ENCODE peak calls at places on chromosome 16, in six cellular contexts. One of them, this sample, is unnamed.

GRCh38 chr16:46947900-46948547 is 25.4 kb downstream of the DNAJA2 start:
- DNase-seq in left ventricle myocardium inferior: no peak
- DNase-seq in tibial nerve: peak; percentile 18
- DNase-seq in naive thymus-derived CD4-positive, alpha-beta T cell: peak; percentile 42
- DNase-seq in adipocyte: peak; percentile 68
- DNase-seq in psoas muscle: no peak
- DNase-seq in this sample: no peak

GRCh38 chr16:80968386-80969113 is 38.1 kb downstream of the CMC2 start:
- DNase-seq in tibial nerve: no peak
- DNase-seq in adipocyte: no peak
- DNase-seq in psoas muscle: no peak
- DNase-seq in left ventricle myocardium inferior: no peak
- DNase-seq in naive thymus-derived CD4-positive, alpha-beta T cell: no peak
- DNase-seq in this sample: no peak

GRCh38 chr16:76800196-76800595 is 390.8 kb upstream of the MON1B start:
- DNase-seq in psoas muscle: no peak
- DNase-seq in naive thymus-derived CD4-positive, alpha-beta T cell: no peak
- DNase-seq in left ventricle myocardium inferior: no peak
- DNase-seq in adipocyte: no peak
- DNase-seq in tibial nerve: no peak
- DNase-seq in this sample: no peak

GRCh38 chr16:22353188-22353919 is 21.1 kb downstream of the CDR2 start:
- DNase-seq in psoas muscle: no peak
- DNase-seq in naive thymus-derived CD4-positive, alpha-beta T cell: no peak
- DNase-seq in left ventricle myocardium inferior: no peak
- DNase-seq in adipocyte: peak; percentile 57
- DNase-seq in tibial nerve: no peak
- DNase-seq in this sample: no peak

GRCh38 chr16:19315889-19316288 is 30.4 kb downstream of the CLEC19A start:
- DNase-seq in adipocyte: no peak
- DNase-seq in left ventricle myocardium inferior: no peak
- DNase-seq in tibial nerve: no peak
- DNase-seq in psoas muscle: no peak
- DNase-seq in naive thymus-derived CD4-positive, alpha-beta T cell: no peak
- DNase-seq in this sample: no peak

GRCh38 chr16:25177512-25177830 is 39.3 kb upstream of the AQP8 start:
- DNase-seq in naive thymus-derived CD4-positive, alpha-beta T cell: no peak
- DNase-seq in adipocyte: no peak
- DNase-seq in psoas muscle: no peak
- DNase-seq in left ventricle myocardium inferior: no peak
- DNase-seq in tibial nerve: no peak
- DNase-seq in this sample: no peak

GRCh38 chr16:4852221-4852872 is 5.1 kb downstream of the UBN1 start:
- DNase-seq in psoas muscle: no peak
- DNase-seq in adipocyte: peak; percentile 35
- DNase-seq in tibial nerve: no peak
- DNase-seq in left ventricle myocardium inferior: no peak
- DNase-seq in naive thymus-derived CD4-positive, alpha-beta T cell: no peak
- DNase-seq in this sample: no peak

GRCh38 chr16:47777191-47777590 is 316.1 kb downstream of the PHKB start:
- DNase-seq in psoas muscle: no peak
- DNase-seq in naive thymus-derived CD4-positive, alpha-beta T cell: no peak
- DNase-seq in left ventricle myocardium inferior: no peak
- DNase-seq in adipocyte: peak; percentile 32
- DNase-seq in tibial nerve: no peak
- DNase-seq in this sample: no peak

GRCh38 chr16:67170168-67170947 is at the start of gene NOL3:
- DNase-seq in adipocyte: peak; percentile 93
- DNase-seq in naive thymus-derived CD4-positive, alpha-beta T cell: no peak
- DNase-seq in psoas muscle: peak; percentile 89
- DNase-seq in left ventricle myocardium inferior: peak; percentile 90
- DNase-seq in tibial nerve: peak; percentile 62
- DNase-seq in this sample: peak; percentile 76

GRCh38 chr16:69821844-69822173 is 59.7 kb downstream of the WWP2 start:
- DNase-seq in psoas muscle: no peak
- DNase-seq in tibial nerve: no peak
- DNase-seq in left ventricle myocardium inferior: no peak
- DNase-seq in naive thymus-derived CD4-positive, alpha-beta T cell: no peak
- DNase-seq in adipocyte: no peak
- DNase-seq in this sample: no peak

GRCh38 chr16:86886651-86887050 is 308.3 kb downstream of the FOXL1 start:
- DNase-seq in psoas muscle: no peak
- DNase-seq in left ventricle myocardium inferior: no peak
- DNase-seq in tibial nerve: no peak
- DNase-seq in adipocyte: no peak
- DNase-seq in naive thymus-derived CD4-positive, alpha-beta T cell: no peak
- DNase-seq in this sample: no peak

GRCh38 chr16:87628940-87629339 is 26.6 kb downstream of the JPH3 start:
- DNase-seq in psoas muscle: peak; percentile 30
- DNase-seq in left ventricle myocardium inferior: no peak
- DNase-seq in tibial nerve: no peak
- DNase-seq in adipocyte: peak; percentile 70
- DNase-seq in naive thymus-derived CD4-positive, alpha-beta T cell: no peak
- DNase-seq in this sample: no peak

DNA sequence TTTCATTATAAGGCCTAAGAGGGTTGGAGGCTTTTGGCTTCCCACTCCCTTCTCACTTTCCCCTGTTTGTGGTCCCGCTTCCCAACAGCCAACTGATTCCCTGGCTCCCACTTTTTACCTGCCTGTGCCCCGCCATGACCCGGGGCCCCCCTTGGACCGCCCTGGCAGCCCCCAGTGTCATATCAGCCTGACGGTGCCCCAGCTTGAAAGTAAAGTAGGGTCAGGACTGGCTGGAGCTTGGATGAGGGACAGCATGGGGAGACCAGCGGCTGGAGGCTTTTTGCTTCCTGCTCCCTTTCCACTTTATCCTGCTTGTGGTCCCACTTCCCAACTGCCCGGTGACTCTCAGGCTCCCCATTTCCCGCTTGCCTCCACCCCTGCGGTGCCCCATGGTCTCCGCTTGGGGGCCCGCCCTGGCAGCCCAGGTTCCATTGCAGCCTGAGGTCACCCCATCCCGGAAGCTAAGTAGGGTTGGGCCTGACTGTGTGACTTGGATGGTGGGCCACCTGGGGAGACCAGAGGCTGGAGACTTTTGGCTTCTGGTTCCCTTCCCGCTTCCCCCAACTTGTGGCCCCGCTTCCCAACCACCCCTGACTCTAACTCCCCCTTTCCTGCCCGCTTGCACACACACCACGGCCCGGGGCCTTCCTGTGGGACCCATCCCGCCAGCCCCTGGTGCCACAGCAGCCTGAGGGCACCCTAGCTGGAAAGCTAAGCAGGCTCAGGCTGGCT is 2274.7 kb downstream of the TP53TG3F start:
- DNase-seq in adipocyte: no peak
- DNase-seq in psoas muscle: no peak
- DNase-seq in naive thymus-derived CD4-positive, alpha-beta T cell: no peak
- DNase-seq in tibial nerve: no peak
- DNase-seq in left ventricle myocardium inferior: no peak
- DNase-seq in this sample: no peak
- H3K9me3 ChIP-seq in adipocyte: no peaks in the 10 kb centered on the region
- H3K9me3 ChIP-seq in psoas muscle: no peaks in the 10 kb centered on the region
- H3K9me3 ChIP-seq in naive thymus-derived CD4-positive, alpha-beta T cell: peaks cover 67% of the 10 kb centered on the region
- H3K9me3 ChIP-seq in tibial nerve: peaks cover 71% of the 10 kb centered on the region
- H3K9me3 ChIP-seq in left ventricle myocardium inferior: no peaks in the 10 kb centered on the region
- H3K9me3 ChIP-seq in this sample: peaks cover 28% of the 10 kb centered on the region

DNA sequence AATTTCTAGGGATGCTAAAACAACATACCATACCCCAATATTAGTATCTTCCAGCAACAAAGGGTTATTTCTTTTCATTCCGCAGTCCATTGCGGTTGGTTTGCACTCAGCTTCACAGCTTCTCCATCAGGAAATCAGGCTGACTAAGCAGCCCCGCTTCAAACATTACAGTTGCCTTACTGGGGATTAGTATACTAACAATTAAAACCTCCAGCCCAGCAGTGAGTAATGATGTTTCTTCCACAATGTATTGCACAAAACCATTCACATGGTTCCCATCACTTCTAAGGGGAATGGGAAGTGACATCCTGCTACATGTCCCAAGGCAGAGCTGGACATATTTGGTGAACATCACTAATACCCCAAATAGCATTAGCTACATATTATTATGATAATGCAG is 1384.9 kb downstream of the CDH8 start:
- DNase-seq in tibial nerve: no peak
- DNase-seq in adipocyte: no peak
- DNase-seq in naive thymus-derived CD4-positive, alpha-beta T cell: no peak
- DNase-seq in psoas muscle: no peak
- DNase-seq in left ventricle myocardium inferior: no peak
- DNase-seq in this sample: no peak
- H3K9me3 ChIP-seq in tibial nerve: no peaks in the 10 kb centered on the region
- H3K9me3 ChIP-seq in adipocyte: no peaks in the 10 kb centered on the region
- H3K9me3 ChIP-seq in naive thymus-derived CD4-positive, alpha-beta T cell: no peaks in the 10 kb centered on the region
- H3K9me3 ChIP-seq in psoas muscle: no peaks in the 10 kb centered on the region
- H3K9me3 ChIP-seq in left ventricle myocardium inferior: no peaks in the 10 kb centered on the region
- H3K9me3 ChIP-seq in this sample: no peaks in the 10 kb centered on the region

DNA sequence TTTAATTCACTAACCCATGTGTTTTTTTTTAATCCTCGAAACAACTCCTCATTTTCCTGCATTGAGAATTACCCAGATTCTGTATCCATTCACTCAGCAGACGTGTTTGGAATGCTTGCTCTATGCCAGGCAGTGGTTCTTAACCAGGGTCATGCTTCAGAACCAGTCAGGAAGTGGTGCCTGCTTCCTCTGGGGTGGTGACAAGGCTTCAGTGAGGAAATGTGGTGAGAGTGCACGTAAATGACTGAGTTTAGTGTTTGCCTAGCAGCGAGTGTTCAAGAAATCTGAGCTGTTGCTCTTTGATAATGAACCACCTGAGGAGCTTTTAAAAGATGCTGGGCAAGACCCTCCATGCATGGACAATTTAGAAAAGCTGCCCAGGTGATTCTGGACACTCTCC is 9.9 kb downstream of the ZFP90 start:
- DNase-seq in tibial nerve: no peak
- DNase-seq in naive thymus-derived CD4-positive, alpha-beta T cell: peak; percentile 75
- DNase-seq in psoas muscle: no peak
- DNase-seq in adipocyte: no peak
- DNase-seq in left ventricle myocardium inferior: no peak
- DNase-seq in this sample: no peak
- H3K9me3 ChIP-seq in tibial nerve: peaks cover 79% of the 10 kb centered on the region
- H3K9me3 ChIP-seq in naive thymus-derived CD4-positive, alpha-beta T cell: peaks cover 30% of the 10 kb centered on the region
- H3K9me3 ChIP-seq in psoas muscle: peaks cover 26% of the 10 kb centered on the region
- H3K9me3 ChIP-seq in adipocyte: peaks cover 68% of the 10 kb centered on the region
- H3K9me3 ChIP-seq in left ventricle myocardium inferior: peaks cover 52% of the 10 kb centered on the region
- H3K9me3 ChIP-seq in this sample: peaks cover 44% of the 10 kb centered on the region

DNA sequence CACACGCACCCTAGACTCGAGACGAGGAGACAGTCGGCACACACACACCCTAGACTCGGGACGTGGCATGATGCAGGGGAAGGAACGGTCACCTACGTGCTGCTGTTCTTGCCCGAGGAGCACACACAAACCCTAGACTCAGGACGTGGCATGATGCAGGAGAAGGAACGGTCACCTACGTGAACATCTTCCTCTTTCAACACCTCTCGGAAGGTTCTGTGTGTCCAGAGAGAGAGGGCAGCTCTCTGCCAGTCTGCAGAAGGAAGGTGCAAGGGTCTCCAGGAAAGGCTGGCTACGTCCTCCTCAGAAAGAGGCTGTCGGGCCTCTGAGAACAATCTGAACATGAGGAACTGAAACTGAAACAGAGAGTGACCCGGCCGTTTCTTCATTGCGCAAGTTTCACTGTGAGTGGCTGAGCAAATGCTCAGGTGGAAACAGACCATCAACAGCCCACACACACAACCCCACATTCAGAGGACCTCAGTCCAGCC is 43.4 kb downstream of the ZNF276 start:
- DNase-seq in naive thymus-derived CD4-positive, alpha-beta T cell: no peak
- DNase-seq in psoas muscle: no peak
- DNase-seq in left ventricle myocardium inferior: no peak
- DNase-seq in tibial nerve: peak; percentile 49
- DNase-seq in adipocyte: no peak
- DNase-seq in this sample: peak; percentile 56
- H3K9me3 ChIP-seq in naive thymus-derived CD4-positive, alpha-beta T cell: no peaks in the 10 kb centered on the region
- H3K9me3 ChIP-seq in psoas muscle: no peaks in the 10 kb centered on the region
- H3K9me3 ChIP-seq in left ventricle myocardium inferior: no peaks in the 10 kb centered on the region
- H3K9me3 ChIP-seq in tibial nerve: no peaks in the 10 kb centered on the region
- H3K9me3 ChIP-seq in adipocyte: no peaks in the 10 kb centered on the region
- H3K9me3 ChIP-seq in this sample: no peaks in the 10 kb centered on the region

GRCh38 chr16:71442041-71442440 is at the start of gene TLE7:
- DNase-seq in left ventricle myocardium inferior: no peak
- DNase-seq in naive thymus-derived CD4-positive, alpha-beta T cell: no peak
- DNase-seq in adipocyte: no peak
- DNase-seq in psoas muscle: no peak
- DNase-seq in tibial nerve: no peak
- DNase-seq in this sample: no peak
- H3K9me3 ChIP-seq in left ventricle myocardium inferior: peaks cover 66% of the 10 kb centered on the region
- H3K9me3 ChIP-seq in naive thymus-derived CD4-positive, alpha-beta T cell: peaks cover 31% of the 10 kb centered on the region
- H3K9me3 ChIP-seq in adipocyte: peaks cover 47% of the 10 kb centered on the region
- H3K9me3 ChIP-seq in psoas muscle: peaks cover 50% of the 10 kb centered on the region
- H3K9me3 ChIP-seq in tibial nerve: peaks cover 69% of the 10 kb centered on the region
- H3K9me3 ChIP-seq in this sample: peaks cover 57% of the 10 kb centered on the region

GRCh38 chr16:79339863-79340262 is 260.7 kb downstream of the MAF start:
- DNase-seq in left ventricle myocardium inferior: no peak
- DNase-seq in adipocyte: no peak
- DNase-seq in naive thymus-derived CD4-positive, alpha-beta T cell: no peak
- DNase-seq in psoas muscle: no peak
- DNase-seq in tibial nerve: no peak
- DNase-seq in this sample: no peak
- H3K9me3 ChIP-seq in left ventricle myocardium inferior: peaks cover 5% of the 10 kb centered on the region
- H3K9me3 ChIP-seq in adipocyte: no peaks in the 10 kb centered on the region
- H3K9me3 ChIP-seq in naive thymus-derived CD4-positive, alpha-beta T cell: no peaks in the 10 kb centered on the region
- H3K9me3 ChIP-seq in psoas muscle: no peaks in the 10 kb centered on the region
- H3K9me3 ChIP-seq in tibial nerve: no peaks in the 10 kb centered on the region
- H3K9me3 ChIP-seq in this sample: no peaks in the 10 kb centered on the region

GRCh38 chr16:3311496-3311895 is 6.2 kb downstream of the ZNF75A start:
- DNase-seq in naive thymus-derived CD4-positive, alpha-beta T cell: no peak
- DNase-seq in adipocyte: no peak
- DNase-seq in left ventricle myocardium inferior: no peak
- DNase-seq in tibial nerve: no peak
- DNase-seq in psoas muscle: no peak
- DNase-seq in this sample: no peak
- H3K9me3 ChIP-seq in naive thymus-derived CD4-positive, alpha-beta T cell: peaks cover 99% of the 10 kb centered on the region
- H3K9me3 ChIP-seq in adipocyte: peaks cover 97% of the 10 kb centered on the region
- H3K9me3 ChIP-seq in left ventricle myocardium inferior: peaks cover 100% of the 10 kb centered on the region
- H3K9me3 ChIP-seq in tibial nerve: peaks cover 100% of the 10 kb centered on the region
- H3K9me3 ChIP-seq in psoas muscle: peaks cover 85% of the 10 kb centered on the region
- H3K9me3 ChIP-seq in this sample: peaks cover 99% of the 10 kb centered on the region

DNA sequence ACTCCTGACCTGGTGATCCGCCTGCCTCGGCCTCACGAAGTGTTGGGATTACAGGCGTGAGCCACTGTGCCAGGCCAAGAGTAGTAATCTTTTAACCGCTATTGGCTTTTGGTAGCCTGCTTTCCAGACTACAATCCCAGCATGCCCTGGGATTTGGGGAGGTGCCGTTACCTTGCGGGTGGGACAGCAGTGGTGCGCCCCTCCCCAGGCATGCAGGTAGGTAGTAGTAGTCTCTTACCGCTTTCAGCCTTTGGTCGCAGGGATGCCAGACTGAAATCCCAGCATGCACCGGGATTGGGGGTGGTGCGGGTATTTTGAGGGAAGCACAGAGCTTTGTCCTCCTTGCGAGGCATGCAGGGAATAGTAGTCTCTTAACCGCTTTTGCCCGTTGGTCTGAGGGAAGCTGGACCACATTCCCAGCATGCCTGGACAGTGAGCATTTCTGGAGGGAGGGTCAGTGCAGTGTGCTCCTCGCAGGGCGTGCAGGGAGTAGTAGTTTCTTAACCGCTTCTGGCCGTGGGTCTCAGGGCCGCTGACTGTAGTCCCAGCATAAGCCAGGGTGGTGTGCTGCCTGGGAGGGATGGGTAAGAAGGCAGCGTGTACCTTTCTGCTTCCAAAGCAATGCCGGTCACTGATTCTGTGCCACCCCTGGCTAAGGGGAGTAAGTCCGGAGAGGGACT is 1686.8 kb downstream of the TP53TG3F start:
- DNase-seq in left ventricle myocardium inferior: no peak
- DNase-seq in psoas muscle: no peak
- DNase-seq in tibial nerve: no peak
- DNase-seq in naive thymus-derived CD4-positive, alpha-beta T cell: no peak
- DNase-seq in adipocyte: no peak
- DNase-seq in this sample: no peak
- H3K9me3 ChIP-seq in left ventricle myocardium inferior: peaks cover 15% of the 10 kb centered on the region
- H3K9me3 ChIP-seq in psoas muscle: no peaks in the 10 kb centered on the region
- H3K9me3 ChIP-seq in tibial nerve: peaks cover 87% of the 10 kb centered on the region
- H3K9me3 ChIP-seq in naive thymus-derived CD4-positive, alpha-beta T cell: peaks cover 86% of the 10 kb centered on the region
- H3K9me3 ChIP-seq in adipocyte: no peaks in the 10 kb centered on the region
- H3K9me3 ChIP-seq in this sample: peaks cover 85% of the 10 kb centered on the region

This sample was measured in breast epithelium.